ENCODE peak calls at places on chromosomes 5 and 9, in four cellular contexts. S is tibial nerve, D is sigmoid colon, A is pancreas. T is an unnamed sample.

GRCh38 chr5:60333103-60333502 is 366.9 kb downstream of the DEPDC1B start:
- DNase-seq in D (no peak), A (no peak), S (no peak), T (no peak)

GRCh38 chr9:120891255-120891954 is 14.4 kb upstream of the PHF19 start:
- DNase-seq in S (no peak), A (no peak), D (no peak), T (no peak)

GRCh38 chr5:6822556-6823343 is 109.5 kb downstream of the TENT4A start:
- DNase-seq in A (no peak), D (no peak), S (no peak), T (no peak)

GRCh38 chr5:82467006-82467561 is 188.9 kb upstream of the RPS23 start:
- DNase-seq in D (no peak), S (peak), A (no peak), T (no peak)

GRCh38 chr5:120419110-120419509 is 45.0 kb upstream of the PRR16 start:
- DNase-seq in S (no peak), A (no peak), D (no peak), T (no peak)

GRCh38 chr5:31378838-31379237 is 153.1 kb downstream of the DROSHA start:
- DNase-seq in A (no peak), D (no peak), S (no peak), T (no peak)

GRCh38 chr5:203246-203645 is 12.0 kb downstream of the LRRC14B start:
- DNase-seq in A (no peak), S (no peak), D (no peak), T (no peak)

GRCh38 chr9:92476962-92477361 is 5.3 kb downstream of the ASPN start:
- DNase-seq in D (no peak), S (no peak), A (no peak), T (no peak)

GRCh38 chr9:135391759-135392158 is 87.8 kb upstream of the PPP1R26 start:
- DNase-seq in A (no peak), D (no peak), S (no peak), T (no peak)

GRCh38 chr5:146068977-146069779 is 36.2 kb downstream of the PLAC8L1 start:
- DNase-seq in D (no peak), A (no peak), S (no peak), T (no peak)

GRCh38 chr9:31065691-31066090 is 1318.8 kb upstream of the ACO1 start:
- DNase-seq in D (no peak), S (no peak), A (no peak), T (no peak)

GRCh38 chr9:98523231-98523901 is 185.4 kb downstream of the GABBR2 start:
- DNase-seq in S (no peak), A (no peak), D (no peak), T (no peak)

GRCh38 chr9:87592554-87593394 is 95.1 kb downstream of the DAPK1 start:
- DNase-seq in S (peak), D (peak), A (peak), T (no peak)

GRCh38 chr9:70427161-70427945 is 12.9 kb upstream of the KLF9 start:
- DNase-seq in S (no peak), A (no peak), D (peak), T (no peak)

GRCh38 chr5:66213533-66213932 is 69.4 kb downstream of the SREK1 start:
- DNase-seq in S (no peak), D (no peak), A (no peak), T (no peak)

GRCh38 chr5:66207800-66208561 is 63.9 kb downstream of the SREK1 start:
- DNase-seq in D (peak), S (no peak), A (no peak), T (no peak)

GRCh38 chr5:66206465-66206864 is 62.4 kb downstream of the SREK1 start:
- DNase-seq in S (no peak), A (no peak), D (no peak), T (no peak)

GRCh38 chr5:66209794-66210193 is 65.7 kb downstream of the SREK1 start:
- DNase-seq in A (no peak), S (no peak), D (no peak), T (no peak)

GRCh38 chr5:66209350-66209749 is 65.2 kb downstream of the SREK1 start:
- DNase-seq in D (no peak), S (no peak), A (no peak), T (no peak)
- TF ChIP-seq CTCF in D (no peak), S (no peak), A (no peak), T (no peak)

GRCh38 chr5:180333661-180334060 is 19.5 kb downstream of the GFPT2 start:
- DNase-seq in D (peak), A (no peak), S (no peak), T (no peak)

GRCh38 chr5:180331647-180331950 is 21.5 kb downstream of the GFPT2 start:
- DNase-seq in S (no peak), D (no peak), A (no peak), T (no peak)

GRCh38 chr5:180330810-180331646 is 22.1 kb downstream of the GFPT2 start:
- DNase-seq in A (no peak), D (peak), S (peak), T (no peak)

GRCh38 chr5:180332861-180333260 is 20.3 kb downstream of the GFPT2 start:
- DNase-seq in D (no peak), S (no peak), A (no peak), T (no peak)

GRCh38 chr5:180332051-180332517 is 21.1 kb downstream of the GFPT2 start:
- DNase-seq in D (peak), A (peak), S (no peak), T (no peak)
- TF ChIP-seq CTCF in D (no peak), A (no peak), S (no peak), T (peak)

GRCh38 chr5:126373621-126374416 is 49.4 kb upstream of the GRAMD2B start:
- DNase-seq in A (no peak), D (no peak), S (no peak), T (no peak)

GRCh38 chr5:126368239-126368812 is 54.9 kb upstream of the GRAMD2B start:
- DNase-seq in S (no peak), D (peak), A (no peak), T (no peak)

GRCh38 chr5:126369995-126370731 is 53.0 kb upstream of the GRAMD2B start:
- DNase-seq in A (no peak), S (no peak), D (no peak), T (no peak)

GRCh38 chr5:126369083-126369482 is 54.1 kb upstream of the GRAMD2B start:
- DNase-seq in S (no peak), A (no peak), D (no peak), T (no peak)

GRCh38 chr5:126370796-126371718 is 52.2 kb upstream of the GRAMD2B start:
- DNase-seq in D (no peak), A (peak), S (no peak), T (no peak)
- TF ChIP-seq CTCF in D (no peak), A (no peak), S (no peak), T (peak)

DNA sequence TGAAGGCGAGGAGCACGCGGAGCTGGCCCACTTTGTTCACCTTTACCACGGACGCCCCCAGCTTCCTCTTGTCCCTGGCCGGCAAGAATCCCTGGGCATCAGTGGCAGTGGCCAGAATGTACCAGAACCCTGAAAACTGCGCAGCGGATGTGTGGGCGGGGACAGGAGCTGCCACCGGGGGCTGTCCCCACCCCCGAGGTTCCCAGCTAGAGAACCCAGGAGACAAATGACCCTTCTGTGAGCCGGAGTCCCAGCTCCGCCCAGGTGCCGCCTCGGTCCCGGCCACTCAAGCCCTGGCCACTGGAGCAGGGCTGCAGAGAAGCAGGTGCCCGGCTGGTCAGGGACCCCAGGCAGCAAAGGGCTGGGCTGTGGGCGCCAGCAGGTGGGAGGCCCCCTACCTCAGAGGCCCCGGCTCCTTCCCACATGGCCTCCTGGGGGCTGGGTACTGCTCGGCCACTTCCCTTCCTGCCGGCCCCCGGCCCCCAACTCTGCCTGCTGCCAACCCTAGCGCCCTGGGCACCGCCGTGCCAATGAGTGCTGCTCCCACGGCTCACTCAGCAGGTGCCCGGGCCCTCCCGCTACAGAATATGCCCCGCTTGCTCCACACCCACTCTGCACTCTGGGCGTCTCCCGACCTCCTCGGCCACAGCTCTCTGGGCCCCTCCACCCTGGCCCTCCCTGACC is 713 bp downstream of the LCN10 start:
- DNase-seq in D (no peak), S (no peak), A (peak), T (no peak)
- TF ChIP-seq CTCF in D (no peak), S (no peak), A (no peak), T (no peak)

DNA sequence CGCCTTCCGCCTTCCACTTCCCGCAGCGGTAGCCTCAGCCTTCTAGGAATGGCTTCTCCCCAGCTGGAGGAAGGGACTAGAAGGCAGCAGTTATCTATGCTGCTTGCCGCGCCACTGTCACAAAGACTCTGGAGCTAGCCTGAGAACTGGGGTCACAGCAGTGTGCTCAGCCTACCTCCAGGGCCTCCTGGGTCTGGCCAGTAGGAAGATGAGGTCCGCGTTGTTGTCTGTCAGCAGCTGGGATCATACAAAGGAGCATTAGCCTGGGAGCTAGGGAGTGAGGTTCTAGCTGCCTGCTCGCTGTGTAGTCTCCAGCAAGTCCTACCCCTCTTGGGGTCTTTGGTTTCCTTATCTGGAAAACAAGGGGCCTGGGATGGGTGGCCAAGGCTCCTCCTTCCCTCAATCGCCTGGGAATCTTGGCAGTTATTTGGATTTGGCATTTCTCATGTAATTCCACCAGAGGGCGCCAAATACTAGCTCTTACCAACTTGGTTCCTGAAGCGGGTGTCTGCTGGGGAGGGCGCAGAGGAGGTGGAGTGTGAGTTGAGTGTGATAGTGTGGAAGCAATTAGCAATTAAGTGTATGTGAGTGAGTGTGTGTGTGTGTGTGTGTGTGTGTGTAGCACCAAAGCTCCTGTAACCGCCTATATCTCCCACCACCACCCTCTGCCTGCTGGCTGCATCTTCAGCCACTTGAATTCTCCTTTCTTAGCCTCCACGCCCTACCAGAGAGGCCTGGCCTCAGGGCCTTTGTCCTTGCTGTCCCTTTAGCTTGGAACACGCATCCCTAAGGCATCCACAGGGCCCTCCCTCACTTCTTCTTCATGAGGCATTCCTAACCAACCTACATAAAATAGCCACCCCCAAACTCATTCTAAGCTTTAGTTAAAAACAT is 97.1 kb downstream of the ENTREP1 start:
- DNase-seq in A (peak), D (peak), S (peak), T (peak)
- TF ChIP-seq CTCF in A (peak), D (peak), S (peak), T (peak)

GRCh38 chr9:89430995-89431394 is 66.9 kb downstream of the SEMA4D start:
- DNase-seq in S (no peak), A (no peak), D (no peak), T (no peak)

GRCh38 chr9:89426389-89426961 is 71.4 kb downstream of the SEMA4D start:
- DNase-seq in S (no peak), D (no peak), A (no peak), T (no peak)

GRCh38 chr9:89427621-89428221 is 70.2 kb downstream of the SEMA4D start:
- DNase-seq in D (no peak), A (no peak), S (no peak), T (no peak)

GRCh38 chr9:89428222-89428761 is 69.6 kb downstream of the SEMA4D start:
- DNase-seq in A (no peak), D (no peak), S (no peak), T (no peak)

DNA sequence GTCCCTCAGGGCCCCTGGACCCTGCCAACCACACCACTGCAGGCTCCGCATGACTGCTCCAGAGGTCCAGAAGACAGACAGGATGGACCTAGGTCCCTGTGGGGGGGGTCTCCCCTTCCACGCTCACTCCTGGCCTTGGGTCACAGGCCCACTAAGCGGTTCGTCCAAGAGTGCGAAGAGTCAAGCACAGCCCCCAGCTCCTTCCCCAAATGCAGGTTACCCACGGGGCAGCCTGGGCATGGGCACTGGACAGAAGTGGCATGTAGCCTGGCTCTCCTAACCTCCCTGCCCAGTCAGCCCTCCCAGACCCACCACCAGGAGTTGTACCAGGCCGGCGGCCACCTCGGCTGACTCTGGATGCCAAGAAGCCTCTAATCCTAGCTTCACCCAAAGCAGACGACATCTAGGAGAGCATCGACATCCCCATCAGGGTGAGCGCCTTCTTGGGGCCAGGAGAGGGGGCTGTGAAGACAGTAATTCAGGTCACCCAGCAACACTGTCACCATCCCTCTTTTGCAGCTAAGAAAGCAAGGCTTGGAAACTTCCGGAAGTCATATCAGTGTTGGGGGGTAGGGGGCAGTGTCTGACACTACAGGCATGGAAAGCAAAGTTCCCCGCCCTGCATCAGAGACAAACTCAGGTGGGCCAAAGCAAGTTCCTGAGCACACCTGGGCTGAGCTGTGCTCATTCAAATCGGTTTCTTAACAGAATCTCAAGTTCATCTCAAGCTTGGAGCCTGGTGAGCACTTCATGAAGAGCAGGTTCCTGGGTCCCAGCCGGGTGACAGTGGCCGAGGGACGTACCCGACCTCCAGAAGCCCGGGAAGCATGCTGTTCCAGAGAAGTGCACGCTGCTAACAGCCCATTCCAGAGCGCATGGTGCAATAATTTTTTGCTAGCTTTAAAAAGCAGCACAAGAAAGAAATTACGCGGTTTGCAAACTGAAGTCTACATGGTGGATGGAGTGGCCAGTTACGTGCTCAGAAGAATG is 68.7 kb downstream of the SEMA4D start:
- DNase-seq in S (no peak), A (no peak), D (no peak), T (no peak)
- TF ChIP-seq CTCF in S (no peak), A (no peak), D (no peak), T (peak)

GRCh38 chr5:139668064-139668880 is 20.1 kb downstream of the CXXC5 start:
- DNase-seq in D (no peak), A (peak), S (no peak), T (no peak)

GRCh38 chr5:139669681-139670368 is 21.7 kb downstream of the CXXC5 start:
- DNase-seq in D (no peak), A (peak), S (no peak), T (no peak)

GRCh38 chr5:139671096-139671841 is 23.1 kb downstream of the CXXC5 start:
- DNase-seq in D (no peak), A (peak), S (no peak), T (no peak)

GRCh38 chr5:139668924-139669680 is 21.0 kb downstream of the CXXC5 start:
- DNase-seq in A (peak), S (no peak), D (no peak), T (no peak)

DNA sequence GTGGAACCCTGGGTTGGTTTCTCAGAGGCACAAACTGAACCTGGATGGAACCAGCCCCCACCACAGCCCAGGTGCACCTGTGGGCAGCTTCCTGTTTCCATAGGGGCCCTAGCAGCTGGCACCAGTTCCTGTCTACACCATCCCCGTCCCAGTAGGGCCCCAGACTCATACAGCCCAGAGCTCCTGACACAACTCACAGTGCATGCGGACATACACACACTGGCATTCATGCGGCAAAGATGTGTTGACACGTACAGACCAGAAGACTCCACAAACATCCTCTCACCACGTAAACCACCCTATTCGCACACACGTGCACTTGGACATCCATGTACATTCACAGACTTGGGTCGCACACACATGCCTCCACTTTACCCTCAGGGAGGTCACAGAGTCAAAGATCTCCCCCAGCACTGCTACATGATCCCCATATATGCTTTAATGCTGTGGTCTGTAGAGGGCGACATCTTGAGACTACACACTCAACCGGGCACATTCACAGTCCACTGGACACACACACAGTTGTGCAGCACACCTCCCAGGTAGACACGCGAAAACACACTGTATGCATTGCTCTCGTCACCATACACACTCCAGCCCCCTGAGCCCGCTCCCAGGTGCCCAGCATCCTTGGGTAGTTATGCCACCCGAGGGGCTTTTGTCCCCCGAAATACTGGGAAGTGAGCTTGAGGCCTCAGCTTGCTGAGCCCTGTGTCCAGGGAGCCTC is 22.4 kb downstream of the CXXC5 start:
- DNase-seq in A (peak), D (no peak), S (no peak), T (no peak)
- TF ChIP-seq CTCF in A (no peak), D (no peak), S (peak), T (no peak)

GRCh38 chr5:177455036-177455660 is 8.5 kb downstream of the PRR7 start:
- DNase-seq in D (peak), S (no peak), A (peak), T (peak)

GRCh38 chr5:177457239-177458121 is 10.9 kb downstream of the PRR7 start:
- DNase-seq in A (peak), S (peak), D (peak), T (peak)

GRCh38 chr5:177455661-177456590 is 9.3 kb downstream of the PRR7 start:
- DNase-seq in D (peak), A (peak), S (peak), T (peak)

GRCh38 chr5:177458122-177458681 is 11.6 kb downstream of the PRR7 start:
- DNase-seq in A (peak), D (peak), S (no peak), T (no peak)

DNA sequence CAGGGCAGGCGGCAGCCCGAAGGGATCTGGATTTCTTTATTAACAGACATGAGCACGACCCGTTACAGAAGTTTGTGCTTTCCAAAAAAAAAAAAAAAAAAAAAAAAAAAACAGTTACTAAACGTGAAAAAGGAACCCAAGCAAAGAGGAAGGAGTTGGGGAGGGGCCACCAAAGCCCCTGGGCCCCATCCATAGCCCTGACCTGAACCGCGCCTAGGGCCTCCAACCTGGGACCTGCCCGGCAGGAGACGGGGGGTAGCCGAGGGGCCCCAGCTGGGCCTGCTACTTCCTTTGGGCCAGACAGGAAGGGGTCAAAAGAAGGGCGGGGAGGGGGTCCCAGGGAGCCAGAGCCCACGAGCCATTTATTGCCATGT is 10.0 kb downstream of the PRR7 start:
- DNase-seq in S (no peak), A (no peak), D (no peak), T (no peak)
- TF ChIP-seq CTCF in S (no peak), A (no peak), D (no peak), T (no peak)

T was measured in neural crest cell.